ENCODE peak calls at places on chromosome 9, in ten cellular contexts. Z is transverse colon, F is IMR-90, G is PC-3, U is esophagus muscularis mucosa, H is AG10803, N is fibroblast of pulmonary artery, E is GM12865, D is body of pancreas, Y is sigmoid colon. M is an unnamed sample.

GRCh38 chr9:84140535-84141101 is 160.0 kb downstream of the RMI1 start:
- DNase-seq in U (no peak), E (peak), F (peak), Y (no peak), H (no peak), G (no peak), Z (peak), D (peak), N (peak), M (peak)

GRCh38 chr9:133977421-133978201 is 14.5 kb downstream of the VAV2 start:
- DNase-seq in F (no peak), N (no peak), Y (peak), E (no peak), D (peak), U (no peak), G (no peak), Z (no peak), H (no peak), M (no peak)

GRCh38 chr9:33290247-33290993 is at the start of gene NFX1:
- DNase-seq in U (peak), Z (peak), D (peak), G (peak), F (peak), E (peak), Y (peak), N (peak), H (peak), M (peak)

GRCh38 chr9:37329576-37329975 is 92.9 kb upstream of the GRHPR start:
- DNase-seq in Y (no peak), U (no peak), D (no peak), H (peak), Z (no peak), F (peak), N (peak), E (peak), G (peak), M (no peak)

GRCh38 chr9:7303932-7304331 is 495.6 kb downstream of the DMAC1 start:
- DNase-seq in H (no peak), G (no peak), U (peak), E (no peak), Z (no peak), D (no peak), Y (no peak), F (no peak), N (no peak), M (no peak)

GRCh38 chr9:136305822-136306690 is 2.2 kb upstream of the CCDC187 start:
- DNase-seq in E (no peak), N (no peak), H (no peak), Y (no peak), Z (no peak), U (no peak), G (no peak), D (no peak), F (no peak), M (no peak)

GRCh38 chr9:133683494-133684460 is 47.6 kb downstream of the DBH start:
- DNase-seq in E (peak), D (no peak), Z (no peak), F (peak), Y (no peak), H (peak), G (no peak), N (peak), U (no peak), M (no peak)

GRCh38 chr9:128399851-128400250 is 20.8 kb upstream of the CERCAM start:
- DNase-seq in E (no peak), F (no peak), Y (no peak), U (no peak), Z (no peak), G (no peak), H (no peak), N (no peak), D (no peak), M (no peak)

GRCh38 chr9:132597073-132597775 is 14.8 kb downstream of the BARHL1 start:
- DNase-seq in D (no peak), F (no peak), E (no peak), H (no peak), G (no peak), N (no peak), U (no peak), Z (no peak), Y (no peak), M (no peak)

GRCh38 chr9:109117856-109118801 is 1.6 kb downstream of the TMEM245 start:
- DNase-seq in F (peak), N (peak), D (peak), Y (no peak), Z (peak), G (peak), E (no peak), H (peak), U (no peak), M (no peak)

GRCh38 chr9:80320480-80320879 is 748.7 kb downstream of the TLE4 start:
- DNase-seq in H (no peak), F (no peak), E (no peak), G (no peak), U (no peak), Z (no peak), D (no peak), Y (no peak), N (peak), M (no peak)

GRCh38 chr9:16925426-16925825 is 55.0 kb upstream of the BNC2 start:
- DNase-seq in E (no peak), Y (no peak), Z (no peak), U (no peak), N (peak), F (peak), G (no peak), H (peak), D (no peak), M (no peak)

GRCh38 chr9:131853434-131853833 is 113.6 kb upstream of the RAPGEF1 start:
- DNase-seq in E (no peak), H (no peak), G (no peak), F (no peak), N (no peak), U (no peak), Y (no peak), D (no peak), Z (no peak), M (no peak)

GRCh38 chr9:104074876-104075275 is 19.2 kb upstream of the SMC2 start:
- DNase-seq in E (no peak), D (no peak), Z (no peak), F (peak), N (peak), U (no peak), G (peak), Y (no peak), H (peak), M (no peak)

GRCh38 chr9:126615251-126615790 is 1.6 kb downstream of the LMX1B start:
- DNase-seq in U (no peak), Y (no peak), H (peak), Z (peak), F (peak), G (no peak), E (peak), D (peak), N (peak), M (no peak)

GRCh38 chr9:16651445-16651964 is 219.0 kb downstream of the BNC2 start:
- DNase-seq in H (no peak), Y (no peak), N (no peak), F (no peak), U (no peak), Z (no peak), D (no peak), E (no peak), G (no peak), M (no peak)

GRCh38 chr9:114583371-114583770 is 4.2 kb upstream of the ATP6V1G1 start:
- DNase-seq in G (no peak), E (no peak), D (no peak), Y (no peak), N (no peak), F (no peak), U (no peak), H (no peak), Z (no peak), M (no peak)

GRCh38 chr9:130172858-130173461 is 756 bp downstream of the NCS1 start:
- DNase-seq in F (no peak), D (peak), U (no peak), H (no peak), E (no peak), Z (no peak), G (no peak), N (no peak), Y (peak), M (no peak)

GRCh38 chr9:90526386-90526785 is 116.2 kb downstream of the DIRAS2 start:
- DNase-seq in U (no peak), N (no peak), F (no peak), G (no peak), H (no peak), Z (no peak), D (no peak), E (no peak), Y (no peak), M (no peak)

GRCh38 chr9:91659529-91660294 is 236.1 kb upstream of the NFIL3 start:
- DNase-seq in E (peak), Y (no peak), F (peak), H (peak), U (peak), Z (no peak), N (peak), D (no peak), G (peak), M (no peak)

GRCh38 chr9:26462213-26462612 is 430.4 kb downstream of the CAAP1 start:
- DNase-seq in U (no peak), F (no peak), Z (no peak), D (no peak), H (no peak), Y (no peak), G (peak), N (no peak), E (no peak), M (no peak)

GRCh38 chr9:129609486-129610192 is 11.3 kb downstream of the C9orf50 start:
- DNase-seq in E (peak), D (peak), G (no peak), F (no peak), N (peak), H (peak), Y (no peak), U (no peak), Z (peak), M (no peak)

GRCh38 chr9:23005061-23005690 is 558.6 kb downstream of the DMRTA1 start:
- DNase-seq in E (no peak), F (no peak), G (no peak), U (no peak), D (no peak), N (no peak), Z (no peak), Y (no peak), H (peak), M (no peak)

GRCh38 chr9:14158911-14159310 is 155.0 kb downstream of the NFIB start:
- DNase-seq in E (no peak), H (peak), F (peak), D (no peak), U (no peak), G (peak), N (peak), Y (no peak), Z (no peak), M (no peak)

GRCh38 chr9:129501771-129502324 is 119.1 kb downstream of the C9orf50 start:
- DNase-seq in N (no peak), H (no peak), F (no peak), G (no peak), D (peak), Y (peak), U (no peak), Z (no peak), E (no peak), M (no peak)

GRCh38 chr9:113675475-113675941 is 200.6 kb upstream of the ZNF618 start:
- DNase-seq in Z (peak), Y (peak), H (peak), D (peak), E (no peak), F (peak), U (no peak), N (peak), G (peak), M (no peak)

GRCh38 chr9:132984202-132985062 is 5.9 kb downstream of the GFI1B start:
- DNase-seq in H (no peak), E (no peak), Z (no peak), N (no peak), D (no peak), U (no peak), G (no peak), F (no peak), Y (no peak), M (no peak)

GRCh38 chr9:132726561-132727150 is 56.4 kb downstream of the GTF3C4 start:
- DNase-seq in E (no peak), H (no peak), D (no peak), G (no peak), Y (no peak), U (no peak), F (no peak), N (no peak), Z (no peak), M (no peak)

GRCh38 chr9:15882328-15882727 is 329.5 kb downstream of the CCDC171 start:
- DNase-seq in U (no peak), H (no peak), F (no peak), E (no peak), Y (no peak), D (no peak), N (no peak), Z (no peak), G (no peak), M (no peak)

GRCh38 chr9:5442400-5443011 is 4.8 kb upstream of the PLGRKT start:
- DNase-seq in D (peak), Z (peak), N (peak), E (peak), F (peak), U (no peak), Y (no peak), H (peak), G (peak), M (no peak)

GRCh38 chr9:17272510-17272909 is 137.7 kb downstream of the CNTLN start:
- DNase-seq in E (peak), U (no peak), D (no peak), F (no peak), G (no peak), N (no peak), H (no peak), Z (no peak), Y (no peak), M (no peak)

GRCh38 chr9:4382722-4383317 is 83.0 kb upstream of the GLIS3 start:
- DNase-seq in D (no peak), G (peak), Y (no peak), U (no peak), N (peak), Z (no peak), H (peak), E (peak), F (peak), M (no peak)

GRCh38 chr9:68455436-68455835 is 85.2 kb downstream of the TMEM252 start:
- DNase-seq in H (no peak), E (no peak), U (no peak), D (no peak), N (no peak), G (no peak), F (no peak), Y (no peak), Z (no peak), M (no peak)
- TF ChIP-seq CTCF in H (no peak), E (no peak), U (no peak), D (no peak), N (no peak), G (no peak), F (no peak), Y (no peak), Z (no peak), M (no peak)

GRCh38 chr9:97889941-97890557 is 32.3 kb downstream of the TRMO start:
- DNase-seq in Y (no peak), H (no peak), E (peak), G (peak), Z (peak), N (no peak), U (no peak), D (no peak), F (no peak), M (no peak)
- TF ChIP-seq CTCF in Y (no peak), H (peak), E (peak), G (peak), Z (peak), N (peak), U (peak), D (peak), F (peak), M (no peak)

GRCh38 chr9:2235623-2236022 is 220.5 kb downstream of the SMARCA2 start:
- DNase-seq in Y (no peak), F (no peak), E (no peak), N (no peak), H (no peak), U (no peak), D (no peak), Z (no peak), G (no peak), M (no peak)
- TF ChIP-seq CTCF in Y (no peak), F (no peak), E (no peak), N (no peak), H (no peak), U (no peak), D (no peak), Z (no peak), G (no peak), M (no peak)

DNA sequence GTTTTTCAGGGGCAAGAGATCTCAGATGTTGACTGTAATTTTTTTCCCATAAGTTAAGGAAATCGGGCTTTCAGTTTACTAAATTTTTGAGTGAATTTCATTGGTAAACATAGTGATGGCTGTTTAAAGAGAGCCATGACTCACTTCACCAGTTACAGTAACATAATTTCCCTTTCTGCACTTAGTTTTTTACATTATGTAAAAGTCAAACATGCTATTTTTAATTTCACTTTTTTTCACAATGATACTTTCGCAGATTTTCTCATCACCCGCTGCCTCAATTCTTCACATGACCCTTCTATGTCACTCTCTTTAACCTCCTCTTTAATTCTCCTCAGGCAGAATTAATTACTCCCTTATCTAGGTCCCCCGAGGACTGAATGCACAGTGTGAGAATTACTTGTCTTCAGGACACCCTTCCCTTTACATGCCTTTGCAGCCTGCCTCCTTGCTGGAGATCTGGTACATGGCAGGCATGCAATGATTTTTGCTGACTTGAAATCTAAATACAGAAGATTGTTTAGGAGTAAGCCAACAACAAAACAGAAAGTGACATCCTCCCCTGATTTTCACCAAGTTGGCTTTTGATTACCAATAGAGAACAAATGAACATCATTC is 217.5 kb upstream of the S1PR3 start:
- DNase-seq in U (no peak), E (no peak), D (no peak), N (peak), Z (no peak), G (no peak), H (no peak), Y (no peak), F (peak), M (no peak)
- TF ChIP-seq CTCF in U (peak), E (no peak), D (no peak), N (peak), Z (no peak), G (no peak), H (peak), Y (no peak), F (no peak), M (no peak)

DNA sequence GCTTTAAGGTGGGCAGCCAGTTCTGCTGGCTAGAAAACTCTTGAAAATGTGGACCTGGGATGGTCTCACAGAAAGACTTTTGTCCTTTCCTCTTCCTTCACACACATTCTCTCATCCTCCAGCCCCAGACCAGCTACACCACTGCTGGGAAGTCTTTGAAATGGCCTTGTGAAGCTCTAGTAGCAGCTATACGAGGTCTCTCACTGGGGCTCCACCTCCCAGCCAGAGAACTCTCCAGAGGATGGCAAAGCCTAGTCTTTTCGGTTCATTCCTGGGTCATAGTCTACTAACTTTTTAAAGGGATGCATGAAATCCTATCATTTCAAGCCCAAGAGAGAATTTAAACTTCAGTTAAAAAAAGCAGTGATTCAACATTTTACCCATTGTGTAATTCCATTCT is 133.9 kb upstream of the ERCC6L2 start:
- DNase-seq in U (no peak), D (no peak), Y (no peak), E (no peak), F (no peak), H (no peak), G (no peak), N (no peak), Z (no peak), M (no peak)
- TF ChIP-seq CTCF in U (no peak), D (no peak), Y (no peak), E (no peak), F (no peak), H (no peak), G (no peak), N (no peak), Z (no peak), M (no peak)

DNA sequence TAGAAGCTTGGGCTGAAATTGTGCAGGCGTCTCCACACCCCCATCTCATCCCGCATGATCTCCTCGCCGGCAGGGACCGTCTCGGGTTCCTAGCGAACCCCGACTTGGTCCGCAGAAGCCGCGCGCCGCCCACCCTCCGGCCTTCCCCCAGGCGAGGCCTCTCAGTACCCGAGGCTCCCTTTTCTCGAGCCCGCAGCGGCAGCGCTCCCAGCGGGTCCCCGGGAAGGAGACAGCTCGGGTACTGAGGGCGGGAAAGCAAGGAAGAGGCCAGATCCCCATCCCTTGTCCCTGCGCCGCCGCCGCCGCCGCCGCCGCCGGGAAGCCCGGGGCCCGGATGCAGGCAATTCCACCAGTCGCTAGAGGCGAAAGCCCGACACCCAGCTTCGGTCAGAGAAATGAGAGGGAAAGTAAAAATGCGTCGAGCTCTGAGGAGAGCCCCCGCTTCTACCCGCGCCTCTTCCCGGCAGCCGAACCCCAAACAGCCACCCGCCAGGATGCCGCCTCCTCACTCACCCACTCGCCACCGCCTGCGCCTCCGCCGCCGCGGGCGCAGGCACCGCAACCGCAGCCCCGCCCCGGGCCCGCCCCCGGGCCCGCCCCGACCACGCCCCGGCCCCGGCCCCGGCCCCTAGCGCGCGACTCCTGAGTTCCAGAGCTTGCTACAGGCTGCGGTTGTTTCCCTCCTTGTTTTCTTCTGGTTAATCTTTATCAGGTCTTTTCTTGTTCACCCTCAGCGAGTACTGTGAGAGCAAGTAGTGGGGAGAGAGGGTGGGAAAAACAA is at the start of gene C9orf72:
- DNase-seq in E (peak), F (peak), H (peak), G (peak), N (no peak), Y (peak), D (peak), Z (peak), U (peak), M (peak)
- TF ChIP-seq CTCF in E (no peak), F (no peak), H (no peak), G (no peak), N (no peak), Y (no peak), D (no peak), Z (peak), U (no peak), M (no peak)

M was measured in activated B cell treated with CpG ODN at 0.5 μM for 24 hours.